ENCODE peak calls at places on chromosomes 3 and 15, in four cellular contexts. M, T, R and O are unnamed samples.

GRCh38 chr3:192183109-192183508 is 544.2 kb downstream of the FGF12 start:
- DNase-seq in R (no peak), M (no peak), T (no peak), O (no peak)

GRCh38 chr3:193756536-193756935 is 163.5 kb downstream of the OPA1 start:
- DNase-seq in T (no peak), M (no peak), R (no peak), O (no peak)

GRCh38 chr3:45646051-45646585 is 43.1 kb upstream of the SACM1L start:
- DNase-seq in M (no peak), T (no peak), R (no peak), O (no peak)

GRCh38 chr3:197471221-197472010 is 84.4 kb downstream of the BDH1 start:
- DNase-seq in T (no peak), R (no peak), M (no peak), O (no peak)

GRCh38 chr3:16399473-16399872 is 114.0 kb downstream of the RFTN1 start:
- DNase-seq in M (peak), T (no peak), R (peak), O (no peak)

GRCh38 chr3:129015388-129016105 is 14.4 kb downstream of the EFCC1 start:
- DNase-seq in T (peak), R (no peak), M (no peak), O (no peak)

GRCh38 chr3:183802989-183803388 is 22.4 kb downstream of the MAP6D1 start:
- DNase-seq in T (no peak), M (no peak), R (no peak), O (no peak)

GRCh38 chr15:60763668-60764067 is 284.7 kb upstream of the ICE2 start:
- DNase-seq in T (no peak), R (no peak), M (peak), O (no peak)

GRCh38 chr3:186166036-186166435 is 57.1 kb upstream of the ETV5 start:
- DNase-seq in M (no peak), R (no peak), T (no peak), O (no peak)

DNA sequence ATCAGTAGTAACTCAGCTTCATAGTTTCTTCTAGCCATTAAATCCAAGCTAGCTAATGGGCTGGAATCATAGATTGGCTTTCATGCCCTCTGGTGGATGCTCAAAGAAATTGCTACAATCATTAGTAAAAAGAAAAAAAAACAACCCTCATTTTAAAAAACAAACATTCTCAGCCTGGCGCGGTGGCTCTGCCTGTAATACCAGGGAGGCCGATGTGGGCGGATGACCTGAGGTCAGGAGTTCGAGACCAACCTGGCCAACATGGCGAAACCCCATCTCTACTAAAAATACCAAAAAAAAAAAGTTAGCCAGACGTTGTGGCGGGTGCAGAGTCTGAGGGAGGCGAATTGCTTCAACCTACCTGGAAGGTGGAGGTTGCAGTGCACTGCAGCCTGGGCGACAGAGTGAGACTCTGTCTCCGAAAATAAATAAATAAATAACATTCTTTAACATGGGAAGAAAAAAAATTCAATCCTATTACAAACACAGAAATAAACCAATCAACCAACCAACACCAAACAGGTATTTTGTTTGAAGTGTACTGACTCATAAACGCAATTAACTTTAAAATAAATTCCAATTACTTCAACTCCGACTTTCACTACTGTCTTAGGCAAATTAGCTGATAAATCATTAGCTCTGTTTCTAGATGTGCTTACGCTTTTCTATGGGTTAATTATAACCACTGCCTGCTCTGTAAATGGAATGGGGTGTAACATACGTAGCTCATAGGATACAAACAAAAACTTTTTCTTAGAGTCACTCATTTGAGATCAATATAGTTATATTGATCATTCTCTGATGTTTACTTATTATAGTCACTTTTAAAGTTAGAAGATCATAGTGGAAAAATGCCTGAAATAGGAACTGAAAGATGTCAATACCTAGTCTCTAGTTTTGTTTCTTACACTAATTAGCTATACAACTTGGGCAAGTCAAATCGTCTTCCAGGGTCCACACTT is 24.9 kb downstream of the TMEM207 start:
- DNase-seq in M (peak), T (peak), R (peak), O (peak)
- TF ChIP-seq CTCF in M (peak), T (peak), R (peak), O (peak)

GRCh38 chr15:55990986-55991385 is 2.4 kb downstream of the NEDD4 start:
- DNase-seq in T (no peak), M (no peak), R (no peak), O (no peak)
- TF ChIP-seq CTCF in T (no peak), M (no peak), R (no peak), O (no peak)

GRCh38 chr3:126835472-126836219 is 131.6 kb downstream of the CHCHD6 start:
- DNase-seq in T (no peak), M (peak), R (peak), O (no peak)
- TF ChIP-seq CTCF in T (no peak), M (peak), R (peak), O (no peak)

GRCh38 chr15:66400351-66400774 is 13.7 kb downstream of the MAP2K1 start:
- DNase-seq in M (no peak), T (no peak), R (peak), O (no peak)

GRCh38 chr15:66399276-66399675 is 12.6 kb downstream of the MAP2K1 start:
- DNase-seq in R (no peak), T (no peak), M (no peak), O (no peak)

GRCh38 chr15:66402885-66403284 is 16.2 kb downstream of the MAP2K1 start:
- DNase-seq in M (no peak), T (no peak), R (no peak), O (no peak)

GRCh38 chr15:66403323-66403722 is 16.6 kb downstream of the MAP2K1 start:
- DNase-seq in M (no peak), T (no peak), R (no peak), O (no peak)

DNA sequence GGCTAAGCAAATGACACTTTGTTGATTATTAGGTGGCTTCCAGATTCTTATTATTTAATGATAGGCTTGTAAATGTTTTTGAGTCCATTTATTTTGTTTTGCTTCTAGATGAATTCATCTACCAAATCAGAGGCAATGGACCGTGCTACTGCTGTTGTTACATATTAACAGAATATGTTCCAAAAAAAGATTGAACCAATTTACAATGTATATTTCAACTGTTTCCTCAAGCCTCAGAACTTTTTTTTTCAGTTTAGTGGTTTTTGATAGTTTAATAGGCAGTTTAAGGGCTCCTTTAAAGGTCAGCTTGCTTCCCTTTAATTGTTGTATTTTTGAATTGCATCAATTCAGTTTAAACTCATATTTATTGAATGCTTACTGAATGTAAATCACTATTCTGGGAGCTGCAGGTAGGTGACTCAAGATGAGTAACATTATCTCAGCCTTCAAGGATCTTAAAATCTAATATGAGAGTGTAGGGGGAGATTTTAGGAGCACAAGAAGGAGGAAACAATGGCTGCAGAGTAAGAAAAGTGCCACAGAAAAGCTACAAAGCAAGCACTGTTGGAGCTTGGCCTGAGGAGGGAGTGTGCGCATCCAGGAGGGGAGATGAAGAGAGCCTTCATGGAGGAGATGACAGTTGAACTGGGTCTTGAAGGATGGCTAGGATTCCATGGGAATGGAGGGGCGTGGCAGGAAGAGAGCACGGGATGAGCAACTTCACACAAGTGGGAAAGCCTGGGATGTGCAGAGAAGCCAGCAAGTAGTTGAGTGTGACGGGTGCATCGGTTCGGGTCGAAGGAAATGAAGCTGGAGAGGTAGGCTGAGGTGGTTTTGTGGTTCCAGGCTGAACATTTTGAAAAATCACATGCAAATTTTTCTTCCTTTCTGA is 14.7 kb downstream of the MAP2K1 start:
- DNase-seq in R (no peak), M (peak), T (peak), O (no peak)
- TF ChIP-seq CTCF in R (no peak), M (peak), T (no peak), O (peak)

GRCh38 chr15:97995881-97996603 is 35.5 kb downstream of the ARRDC4 start:
- DNase-seq in T (peak), M (peak), R (no peak), O (no peak)
- TF ChIP-seq CTCF in T (no peak), M (peak), R (no peak), O (peak)

GRCh38 chr15:70566047-70566835 is 197.1 kb downstream of the UACA start:
- DNase-seq in R (peak), M (peak), T (no peak), O (no peak)
- TF ChIP-seq CTCF in R (peak), M (no peak), T (no peak), O (no peak)